ENCODE peak calls at places on chromosome 4, in ten cellular contexts. One of them, this sample, is unnamed.
A peak's percentile ranks its signal among the peaks of the same experiment; 100 is the strongest.

GRCh38 chr4:8777320-8778196 is 94.1 kb downstream of the HMX1 start:
- DNase-seq in glutamatergic neuron: peak; percentile 15
- DNase-seq in kidney epithelial cell: no peak
- DNase-seq in uterus: no peak
- DNase-seq in upper lobe of left lung: no peak
- DNase-seq in tibial nerve: no peak
- DNase-seq in lower lobe of right lung: peak; percentile 34
- DNase-seq in cardiac muscle cell: no peak
- DNase-seq in GM13977: no peak
- DNase-seq in choroid plexus epithelial cell: no peak
- DNase-seq in this sample: no peak

GRCh38 chr4:82630079-82630478 is 68.3 kb upstream of the TMEM150C start:
- DNase-seq in tibial nerve: no peak
- DNase-seq in kidney epithelial cell: no peak
- DNase-seq in glutamatergic neuron: no peak
- DNase-seq in cardiac muscle cell: no peak
- DNase-seq in lower lobe of right lung: no peak
- DNase-seq in GM13977: no peak
- DNase-seq in choroid plexus epithelial cell: no peak
- DNase-seq in uterus: no peak
- DNase-seq in upper lobe of left lung: no peak
- DNase-seq in this sample: no peak

GRCh38 chr4:30600246-30600645 is 119.9 kb upstream of the PCDH7 start:
- DNase-seq in tibial nerve: no peak
- DNase-seq in uterus: no peak
- DNase-seq in choroid plexus epithelial cell: peak; percentile 17
- DNase-seq in kidney epithelial cell: no peak
- DNase-seq in lower lobe of right lung: no peak
- DNase-seq in glutamatergic neuron: no peak
- DNase-seq in cardiac muscle cell: peak; percentile 80
- DNase-seq in upper lobe of left lung: no peak
- DNase-seq in GM13977: no peak
- DNase-seq in this sample: no peak

GRCh38 chr4:53680168-53680567 is 88.9 kb upstream of the LNX1 start:
- DNase-seq in GM13977: no peak
- DNase-seq in choroid plexus epithelial cell: no peak
- DNase-seq in kidney epithelial cell: no peak
- DNase-seq in tibial nerve: no peak
- DNase-seq in lower lobe of right lung: no peak
- DNase-seq in glutamatergic neuron: no peak
- DNase-seq in cardiac muscle cell: no peak
- DNase-seq in uterus: no peak
- DNase-seq in upper lobe of left lung: no peak
- DNase-seq in this sample: no peak

GRCh38 chr4:110484767-110485166 is 8.8 kb downstream of the ENPEP start:
- DNase-seq in GM13977: no peak
- DNase-seq in tibial nerve: no peak
- DNase-seq in choroid plexus epithelial cell: peak; percentile 74
- DNase-seq in kidney epithelial cell: peak; percentile 89
- DNase-seq in uterus: peak; percentile 72
- DNase-seq in upper lobe of left lung: no peak
- DNase-seq in cardiac muscle cell: peak; percentile 84
- DNase-seq in glutamatergic neuron: no peak
- DNase-seq in lower lobe of right lung: no peak
- DNase-seq in this sample: no peak

GRCh38 chr4:38089961-38090360 is 129.8 kb downstream of the PTTG2 start:
- DNase-seq in upper lobe of left lung: no peak
- DNase-seq in GM13977: no peak
- DNase-seq in uterus: no peak
- DNase-seq in kidney epithelial cell: no peak
- DNase-seq in glutamatergic neuron: no peak
- DNase-seq in tibial nerve: no peak
- DNase-seq in cardiac muscle cell: no peak
- DNase-seq in lower lobe of right lung: no peak
- DNase-seq in choroid plexus epithelial cell: no peak
- DNase-seq in this sample: no peak

GRCh38 chr4:151888367-151888866 is 127.6 kb upstream of the GATB start:
- DNase-seq in cardiac muscle cell: no peak
- DNase-seq in uterus: no peak
- DNase-seq in tibial nerve: no peak
- DNase-seq in glutamatergic neuron: no peak
- DNase-seq in upper lobe of left lung: no peak
- DNase-seq in GM13977: peak; percentile 22
- DNase-seq in lower lobe of right lung: no peak
- DNase-seq in kidney epithelial cell: no peak
- DNase-seq in choroid plexus epithelial cell: no peak
- DNase-seq in this sample: peak; percentile 22

GRCh38 chr4:17077105-17077504 is 178.7 kb upstream of the LDB2 start:
- DNase-seq in lower lobe of right lung: no peak
- DNase-seq in cardiac muscle cell: no peak
- DNase-seq in GM13977: no peak
- DNase-seq in upper lobe of left lung: no peak
- DNase-seq in uterus: no peak
- DNase-seq in glutamatergic neuron: no peak
- DNase-seq in tibial nerve: no peak
- DNase-seq in kidney epithelial cell: no peak
- DNase-seq in choroid plexus epithelial cell: no peak
- DNase-seq in this sample: no peak

GRCh38 chr4:76752911-76753494 is 144.9 kb downstream of the SOWAHB start:
- DNase-seq in lower lobe of right lung: no peak
- DNase-seq in uterus: no peak
- DNase-seq in glutamatergic neuron: no peak
- DNase-seq in GM13977: no peak
- DNase-seq in tibial nerve: no peak
- DNase-seq in upper lobe of left lung: no peak
- DNase-seq in choroid plexus epithelial cell: peak; percentile 96
- DNase-seq in kidney epithelial cell: peak; percentile 94
- DNase-seq in cardiac muscle cell: peak; percentile 93
- DNase-seq in this sample: no peak

GRCh38 chr4:139633661-139634060 is 32.0 kb upstream of the MGST2 start:
- DNase-seq in glutamatergic neuron: peak; percentile 22
- DNase-seq in lower lobe of right lung: no peak
- DNase-seq in kidney epithelial cell: no peak
- DNase-seq in choroid plexus epithelial cell: peak; percentile 66
- DNase-seq in GM13977: no peak
- DNase-seq in uterus: peak; percentile 51
- DNase-seq in cardiac muscle cell: peak; percentile 57
- DNase-seq in tibial nerve: peak; percentile 18
- DNase-seq in upper lobe of left lung: no peak
- DNase-seq in this sample: no peak

GRCh38 chr4:16136771-16137170 is 52.9 kb upstream of the PROM1 start:
- DNase-seq in lower lobe of right lung: no peak
- DNase-seq in GM13977: no peak
- DNase-seq in uterus: no peak
- DNase-seq in choroid plexus epithelial cell: no peak
- DNase-seq in cardiac muscle cell: no peak
- DNase-seq in kidney epithelial cell: no peak
- DNase-seq in upper lobe of left lung: no peak
- DNase-seq in glutamatergic neuron: no peak
- DNase-seq in tibial nerve: no peak
- DNase-seq in this sample: no peak

GRCh38 chr4:142845293-142846070 is 619 bp downstream of the INPP4B start:
- DNase-seq in choroid plexus epithelial cell: no peak
- DNase-seq in uterus: peak; percentile 25
- DNase-seq in lower lobe of right lung: peak; percentile 47
- DNase-seq in GM13977: peak; percentile 4
- DNase-seq in kidney epithelial cell: no peak
- DNase-seq in tibial nerve: peak; percentile 8
- DNase-seq in upper lobe of left lung: no peak
- DNase-seq in glutamatergic neuron: peak; percentile 57
- DNase-seq in cardiac muscle cell: peak; percentile 19
- DNase-seq in this sample: peak; percentile 5

GRCh38 chr4:142846105-142846728 is at the start of gene INPP4B:
- DNase-seq in upper lobe of left lung: peak; percentile 23
- DNase-seq in lower lobe of right lung: peak; percentile 48
- DNase-seq in tibial nerve: peak; percentile 13
- DNase-seq in uterus: peak; percentile 55
- DNase-seq in kidney epithelial cell: peak; percentile 14
- DNase-seq in choroid plexus epithelial cell: peak; percentile 66
- DNase-seq in cardiac muscle cell: peak; percentile 64
- DNase-seq in glutamatergic neuron: peak; percentile 72
- DNase-seq in GM13977: peak; percentile 15
- DNase-seq in this sample: peak; percentile 8

GRCh38 chr4:142846729-142847606 is 867 bp upstream of the INPP4B start:
- DNase-seq in choroid plexus epithelial cell: peak; percentile 15
- DNase-seq in glutamatergic neuron: peak; percentile 41
- DNase-seq in lower lobe of right lung: no peak
- DNase-seq in kidney epithelial cell: no peak
- DNase-seq in upper lobe of left lung: no peak
- DNase-seq in uterus: peak; percentile 41
- DNase-seq in cardiac muscle cell: peak; percentile 30
- DNase-seq in GM13977: peak; percentile 22
- DNase-seq in tibial nerve: peak; percentile 24
- DNase-seq in this sample: peak; percentile 21

GRCh38 chr4:142844782-142845181 is 1.3 kb downstream of the INPP4B start:
- DNase-seq in lower lobe of right lung: no peak
- DNase-seq in choroid plexus epithelial cell: no peak
- DNase-seq in tibial nerve: no peak
- DNase-seq in glutamatergic neuron: no peak
- DNase-seq in upper lobe of left lung: no peak
- DNase-seq in cardiac muscle cell: no peak
- DNase-seq in kidney epithelial cell: no peak
- DNase-seq in uterus: no peak
- DNase-seq in GM13977: no peak
- DNase-seq in this sample: no peak

DNA sequence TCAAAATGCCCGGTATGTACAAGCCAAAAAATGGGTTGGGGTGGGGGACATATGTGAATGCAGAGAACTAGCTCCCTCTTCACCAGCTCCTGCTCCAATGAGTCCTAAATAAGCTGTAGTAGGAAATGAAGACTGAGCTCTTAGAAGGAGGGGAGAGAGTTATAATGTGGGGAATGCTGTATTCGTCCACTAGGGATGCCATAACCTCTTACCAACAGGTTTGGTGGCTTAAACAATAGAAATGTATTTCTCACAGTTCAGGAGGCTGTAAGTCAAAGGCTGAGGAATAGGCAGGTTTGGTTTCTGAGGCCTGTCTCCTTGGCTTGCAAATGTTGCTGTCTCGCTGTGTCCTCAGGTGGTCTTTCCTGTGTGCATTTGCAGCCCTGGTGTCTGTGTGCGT is 4.4 kb upstream of the INPP4B start:
- DNase-seq in uterus: no peak
- DNase-seq in tibial nerve: no peak
- DNase-seq in cardiac muscle cell: peak; percentile 11
- DNase-seq in kidney epithelial cell: no peak
- DNase-seq in upper lobe of left lung: no peak
- DNase-seq in glutamatergic neuron: no peak
- DNase-seq in GM13977: no peak
- DNase-seq in choroid plexus epithelial cell: no peak
- DNase-seq in lower lobe of right lung: no peak
- DNase-seq in this sample: no peak
- TF ChIP-seq CTCF in uterus: peak; percentile 21
- TF ChIP-seq CTCF in tibial nerve: peak; percentile 24
- TF ChIP-seq CTCF in cardiac muscle cell: peak; percentile 41
- TF ChIP-seq CTCF in kidney epithelial cell: peak; percentile 37
- TF ChIP-seq CTCF in upper lobe of left lung: no peak
- TF ChIP-seq CTCF in glutamatergic neuron: peak; percentile 41
- TF ChIP-seq CTCF in GM13977: no peak
- TF ChIP-seq CTCF in choroid plexus epithelial cell: peak; percentile 44
- TF ChIP-seq CTCF in lower lobe of right lung: no peak
- TF ChIP-seq CTCF in this sample: no peak

DNA sequence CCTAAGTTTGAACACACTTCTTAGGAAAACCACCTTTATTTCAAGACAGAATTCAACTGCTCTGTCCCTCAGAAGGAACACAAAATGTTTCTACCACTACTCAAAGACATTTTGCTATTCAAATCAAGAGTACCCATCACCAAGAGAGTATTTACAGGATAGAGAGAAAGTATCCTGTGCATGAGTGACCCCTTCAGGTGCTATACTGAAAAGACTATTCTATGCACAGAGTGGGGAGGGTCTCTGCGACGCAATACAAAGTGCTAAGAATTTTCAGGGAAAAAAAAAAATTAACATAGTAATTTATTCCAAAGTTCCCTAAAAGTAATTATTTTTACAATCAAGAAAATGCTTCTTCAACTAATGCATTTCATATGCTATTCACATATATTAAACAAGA is 346.4 kb upstream of the FAM241A start:
- DNase-seq in lower lobe of right lung: no peak
- DNase-seq in uterus: no peak
- DNase-seq in kidney epithelial cell: no peak
- DNase-seq in upper lobe of left lung: no peak
- DNase-seq in glutamatergic neuron: no peak
- DNase-seq in tibial nerve: no peak
- DNase-seq in cardiac muscle cell: no peak
- DNase-seq in GM13977: no peak
- DNase-seq in choroid plexus epithelial cell: no peak
- DNase-seq in this sample: no peak
- TF ChIP-seq CTCF in lower lobe of right lung: no peak
- TF ChIP-seq CTCF in uterus: no peak
- TF ChIP-seq CTCF in kidney epithelial cell: peak; percentile 23
- TF ChIP-seq CTCF in upper lobe of left lung: no peak
- TF ChIP-seq CTCF in glutamatergic neuron: peak; percentile 15
- TF ChIP-seq CTCF in tibial nerve: no peak
- TF ChIP-seq CTCF in cardiac muscle cell: no peak
- TF ChIP-seq CTCF in GM13977: no peak
- TF ChIP-seq CTCF in choroid plexus epithelial cell: peak; percentile 8
- TF ChIP-seq CTCF in this sample: no peak

DNA sequence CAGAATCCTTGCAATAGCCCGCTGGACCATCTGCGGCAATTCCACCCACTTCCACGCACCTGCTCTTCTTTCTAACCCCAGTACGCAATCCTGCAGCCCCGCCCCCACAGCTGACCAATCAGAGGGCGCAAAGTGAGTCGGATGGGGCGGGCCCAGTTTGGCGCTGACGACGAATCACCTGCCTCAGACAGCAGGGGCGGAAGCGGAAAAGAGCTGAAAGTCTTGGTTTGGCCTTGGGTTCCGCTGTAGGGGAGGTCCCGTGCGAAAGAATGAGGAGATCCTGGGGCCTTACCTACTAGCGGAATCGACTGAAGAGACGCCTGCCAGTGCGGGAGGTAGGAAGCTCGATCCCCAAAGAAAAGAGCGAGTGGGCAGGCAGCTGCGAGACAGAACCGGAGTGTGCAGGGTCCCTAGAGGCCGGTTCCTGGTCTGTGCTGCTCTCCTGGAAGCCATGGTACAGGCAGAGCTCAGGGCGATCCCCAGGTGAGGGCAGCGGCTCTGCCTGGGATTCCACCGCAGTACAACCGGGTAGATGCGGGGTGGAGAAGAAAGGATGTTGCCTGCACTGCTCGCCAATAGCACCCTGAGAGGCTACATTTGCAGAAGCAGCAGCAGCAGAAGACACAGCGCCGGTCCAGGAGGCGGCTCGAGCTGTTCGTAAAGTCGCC is at the start of gene TMEM184C:
- DNase-seq in GM13977: peak; percentile 87
- DNase-seq in glutamatergic neuron: peak; percentile 99
- DNase-seq in cardiac muscle cell: peak; percentile 97
- DNase-seq in lower lobe of right lung: peak; percentile 99
- DNase-seq in choroid plexus epithelial cell: peak; percentile 97
- DNase-seq in kidney epithelial cell: peak; percentile 83
- DNase-seq in tibial nerve: peak; percentile 100
- DNase-seq in uterus: peak; percentile 97
- DNase-seq in upper lobe of left lung: peak; percentile 98
- DNase-seq in this sample: peak; percentile 93
- TF ChIP-seq CTCF in GM13977: no peak
- TF ChIP-seq CTCF in glutamatergic neuron: no peak
- TF ChIP-seq CTCF in cardiac muscle cell: no peak
- TF ChIP-seq CTCF in lower lobe of right lung: no peak
- TF ChIP-seq CTCF in choroid plexus epithelial cell: peak; percentile 35
- TF ChIP-seq CTCF in kidney epithelial cell: no peak
- TF ChIP-seq CTCF in tibial nerve: no peak
- TF ChIP-seq CTCF in uterus: no peak
- TF ChIP-seq CTCF in upper lobe of left lung: peak; percentile 19
- TF ChIP-seq CTCF in this sample: no peak

GRCh38 chr4:891747-892146 is 40.4 kb downstream of the GAK start:
- DNase-seq in glutamatergic neuron: peak; percentile 76
- DNase-seq in GM13977: no peak
- DNase-seq in choroid plexus epithelial cell: peak; percentile 18
- DNase-seq in upper lobe of left lung: no peak
- DNase-seq in cardiac muscle cell: peak; percentile 13
- DNase-seq in tibial nerve: no peak
- DNase-seq in uterus: no peak
- DNase-seq in kidney epithelial cell: no peak
- DNase-seq in lower lobe of right lung: no peak
- DNase-seq in this sample: no peak
- TF ChIP-seq CTCF in glutamatergic neuron: peak; percentile 38
- TF ChIP-seq CTCF in GM13977: peak; percentile 37
- TF ChIP-seq CTCF in choroid plexus epithelial cell: peak; percentile 47
- TF ChIP-seq CTCF in upper lobe of left lung: no peak
- TF ChIP-seq CTCF in cardiac muscle cell: peak; percentile 21
- TF ChIP-seq CTCF in tibial nerve: no peak
- TF ChIP-seq CTCF in uterus: no peak
- TF ChIP-seq CTCF in kidney epithelial cell: peak; percentile 18
- TF ChIP-seq CTCF in lower lobe of right lung: no peak
- TF ChIP-seq CTCF in this sample: peak; percentile 26

This sample was measured in GM10248.